ENCODE peak calls at places on chromosome 19, in five cellular contexts. X is fibroblast of lung; B is activated naive CD8-positive, alpha-beta T cell treated with anti-CD3 and anti-CD28 coated beads for 36 hours; Z is stimulated activated naive CD4-positive, alpha-beta T cell; L is H9. W is an unnamed sample.

GRCh38 chr19:3968556-3969434 is 2.1 kb downstream of the DAPK3 start:
- DNase-seq in X (peak; percentile 100), B (no peak), Z (no peak), L (peak; percentile 99), W (peak; percentile 88)

GRCh38 chr19:8702350-8702749 is 3.8 kb upstream of the ACTL9 start:
- DNase-seq in X (no peak), B (peak; percentile 50), Z (peak; percentile 11), L (no peak), W (no peak)

GRCh38 chr19:51971624-51972023 is 15.0 kb downstream of the ZNF350 start:
- DNase-seq in X (peak; percentile 30), B (peak; percentile 12), Z (no peak), L (no peak), W (no peak)

GRCh38 chr19:54464624-54465266 is 1.2 kb upstream of the LENG9 start:
- DNase-seq in X (peak; percentile 81), B (peak; percentile 87), Z (no peak), L (peak; percentile 95), W (peak; percentile 84)

GRCh38 chr19:13303381-13304129 is 153.3 kb downstream of the IER2 start:
- DNase-seq in X (no peak), B (no peak), Z (no peak), L (no peak), W (no peak)

GRCh38 chr19:14459703-14460102 is 15.5 kb downstream of the PTGER1 start:
- DNase-seq in X (no peak), B (no peak), Z (no peak), L (no peak), W (no peak)

GRCh38 chr19:36136975-36137686 is 2.7 kb upstream of the CAPNS1 start:
- DNase-seq in X (peak; percentile 63), B (no peak), Z (no peak), L (no peak), W (peak; percentile 44)

GRCh38 chr19:9165256-9165655 is 13.5 kb upstream of the OR7D2 start:
- DNase-seq in X (no peak), B (no peak), Z (no peak), L (no peak), W (no peak)

GRCh38 chr19:4390017-4390861 is 10.1 kb downstream of the SH3GL1 start:
- DNase-seq in X (peak; percentile 59), B (no peak), Z (no peak), L (peak; percentile 82), W (peak; percentile 38)

GRCh38 chr19:55632463-55632834 is 8.1 kb upstream of the ZNF784 start:
- DNase-seq in X (peak; percentile 97), B (peak; percentile 78), Z (peak; percentile 87), L (peak; percentile 87), W (peak; percentile 89)

GRCh38 chr19:7975037-7975436 is 30.4 kb downstream of the ELAVL1 start:
- DNase-seq in X (no peak), B (no peak), Z (no peak), L (no peak), W (no peak)

GRCh38 chr19:12774588-12775555 is at the start of gene HOOK2:
- DNase-seq in X (no peak), B (peak; percentile 31), Z (peak; percentile 58), L (peak; percentile 98), W (peak; percentile 75)

GRCh38 chr19:4987692-4988370 is 18.9 kb downstream of the KDM4B start:
- DNase-seq in X (no peak), B (no peak), Z (no peak), L (no peak), W (peak; percentile 28)

W was measured in ovary.